ENCODE peak calls at places on chromosome 11, in nine cellular contexts. S is endodermal cell; Y is HL-60; U is esophagus squamous epithelium; M is osteocyte; O is GM12878; V is foreskin fibroblast; P is CD4-positive, alpha-beta T cell; G is fibroblast of villous mesenchyme. W is an unnamed sample.

GRCh38 chr11:119518746-119519382 is 95.9 kb upstream of the THY1 start:
- DNase-seq in S (peak; percentile 92), Y (no peak), U (no peak), M (no peak), O (no peak), V (peak; percentile 57), P (no peak), G (peak; percentile 44), W (no peak)

GRCh38 chr11:61392991-61393595 is 706 bp downstream of the TMEM216 start:
- DNase-seq in S (peak; percentile 60), Y (no peak), U (no peak), M (no peak), O (no peak), V (peak; percentile 38), P (no peak), G (no peak), W (no peak)

GRCh38 chr11:3119141-3119821 is 45.8 kb downstream of the OSBPL5 start:
- DNase-seq in S (no peak), Y (no peak), U (no peak), M (no peak), O (no peak), V (no peak), P (no peak), G (no peak), W (no peak)

GRCh38 chr11:117976445-117976844 is 9.7 kb upstream of the IL10RA start:
- DNase-seq in S (no peak), Y (no peak), U (no peak), M (peak; percentile 44), O (no peak), V (no peak), P (no peak), G (no peak), W (no peak)

GRCh38 chr11:19511066-19511412 is 201.6 kb upstream of the NAV2 start:
- DNase-seq in S (no peak), Y (no peak), U (no peak), M (no peak), O (no peak), V (no peak), P (no peak), G (no peak), W (no peak)

GRCh38 chr11:117670924-117671323 is 126.1 kb downstream of the DSCAML1 start:
- DNase-seq in S (peak; percentile 72), Y (no peak), U (no peak), M (no peak), O (no peak), V (no peak), P (no peak), G (no peak), W (no peak)

GRCh38 chr11:11946180-11946579 is 62.2 kb downstream of the DKK3 start:
- DNase-seq in S (no peak), Y (no peak), U (no peak), M (no peak), O (no peak), V (peak; percentile 53), P (no peak), G (peak; percentile 23), W (no peak)

GRCh38 chr11:111406589-111406988 is 27.5 kb upstream of the POU2AF1 start:
- DNase-seq in S (no peak), Y (no peak), U (no peak), M (no peak), O (no peak), V (no peak), P (no peak), G (no peak), W (no peak)

GRCh38 chr11:62922189-62922589 is 1.0 kb upstream of the CHRM1 start:
- DNase-seq in S (peak; percentile 54), Y (no peak), U (no peak), M (no peak), O (no peak), V (no peak), P (no peak), G (no peak), W (no peak)

GRCh38 chr11:7307836-7308235 is 56.1 kb downstream of the SYT9 start:
- DNase-seq in S (no peak), Y (no peak), U (no peak), M (no peak), O (peak; percentile 21), V (no peak), P (no peak), G (no peak), W (no peak)

GRCh38 chr11:64620286-64620962 is 29.4 kb downstream of the SLC22A12 start:
- DNase-seq in S (no peak), Y (no peak), U (no peak), M (no peak), O (no peak), V (no peak), P (no peak), G (peak; percentile 18), W (no peak)

GRCh38 chr11:62923634-62924411 is 2.7 kb upstream of the CHRM1 start:
- DNase-seq in S (peak; percentile 78), Y (no peak), U (no peak), M (no peak), O (peak; percentile 21), V (peak; percentile 27), P (peak; percentile 28), G (no peak), W (no peak)

GRCh38 chr11:12381875-12382274 is 4.5 kb downstream of the PARVA start:
- DNase-seq in S (no peak), Y (no peak), U (no peak), M (no peak), O (no peak), V (no peak), P (no peak), G (no peak), W (no peak)

GRCh38 chr11:109267293-109268095 is 154.5 kb upstream of the C11orf87 start:
- DNase-seq in S (no peak), Y (peak; percentile 72), U (no peak), M (no peak), O (no peak), V (no peak), P (no peak), G (no peak), W (no peak)

GRCh38 chr11:118528511-118528910 is 1.2 kb downstream of the TTC36 start:
- DNase-seq in S (no peak), Y (no peak), U (no peak), M (no peak), O (no peak), V (no peak), P (no peak), G (no peak), W (no peak)

GRCh38 chr11:3014314-3014938 is 22.3 kb upstream of the NAP1L4 start:
- DNase-seq in S (no peak), Y (no peak), U (no peak), M (no peak), O (no peak), V (no peak), P (peak; percentile 79), G (no peak), W (no peak)

GRCh38 chr11:68036717-68037239 is 2.0 kb upstream of the TCIRG1 start:
- DNase-seq in S (no peak), Y (peak; percentile 84), U (no peak), M (no peak), O (no peak), V (no peak), P (no peak), G (no peak), W (peak; percentile 95)

GRCh38 chr11:802018-802617 is 2.9 kb downstream of the PIDD1 start:
- DNase-seq in S (no peak), Y (no peak), U (no peak), M (no peak), O (no peak), V (no peak), P (no peak), G (no peak), W (no peak)
- TF ChIP-seq CTCF in S (no peak), Y (no peak), U (no peak), M (no peak), O (no peak), V (no peak), P (no peak), G (no peak), W (no peak)

DNA sequence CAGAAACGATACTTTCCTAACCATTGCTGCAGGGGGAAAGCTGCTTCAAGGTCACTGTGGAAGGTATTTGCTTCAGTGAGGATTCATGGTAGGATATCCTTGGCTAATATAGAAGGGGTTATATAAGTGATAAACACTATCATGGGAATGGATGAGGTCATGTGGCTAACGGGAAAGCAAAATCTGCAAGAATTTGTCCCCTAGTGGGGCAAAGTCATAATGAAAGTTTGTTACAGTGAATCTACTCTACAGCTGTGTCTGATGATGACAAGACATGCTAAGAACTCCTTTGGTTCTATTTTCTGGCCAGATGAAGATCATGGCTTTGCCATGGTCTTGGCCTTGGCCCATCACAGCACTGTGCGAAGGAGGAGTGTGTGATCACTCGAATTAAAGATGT is 13.8 kb downstream of the MMP20 start:
- DNase-seq in S (no peak), Y (no peak), U (no peak), M (no peak), O (no peak), V (no peak), P (no peak), G (no peak), W (no peak)
- TF ChIP-seq CTCF in S (no peak), Y (no peak), U (no peak), M (no peak), O (peak; percentile 34), V (no peak), P (no peak), G (no peak), W (no peak)

DNA sequence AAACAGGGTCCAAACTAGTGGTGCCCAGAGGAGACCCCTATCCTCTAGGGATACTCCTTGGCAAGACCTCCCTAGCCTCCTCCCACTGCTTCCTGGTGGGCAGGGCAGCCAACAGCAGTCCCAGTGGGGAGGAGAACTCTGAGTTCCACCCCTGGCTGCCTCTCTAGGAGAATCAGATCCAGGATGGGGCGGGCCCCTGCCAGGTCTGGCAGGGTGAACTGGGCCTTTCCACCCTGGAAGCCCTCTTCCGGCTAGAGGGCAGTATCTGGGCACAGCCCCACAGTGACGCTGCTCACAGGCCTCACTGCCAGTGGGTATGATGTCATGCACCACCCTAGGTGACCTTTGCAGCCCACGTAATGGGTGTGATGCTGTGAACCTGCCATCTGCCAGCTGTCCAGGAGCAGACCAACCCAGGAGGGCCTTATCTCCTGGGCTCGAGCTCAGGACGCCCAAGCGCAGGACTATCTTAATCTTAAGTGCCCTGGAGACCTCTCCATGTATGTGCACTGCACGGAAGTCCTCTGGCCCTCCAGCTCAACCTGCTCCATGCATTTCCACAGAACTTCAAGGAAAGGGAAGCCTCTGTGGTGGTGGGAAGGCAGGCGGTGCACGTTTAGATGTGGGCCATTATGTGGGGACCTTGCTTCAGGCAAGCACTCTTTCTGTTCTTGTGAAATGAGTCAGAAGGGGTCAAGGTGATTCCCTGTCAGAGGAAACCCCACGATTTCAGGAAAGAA is 31.8 kb upstream of the FCHSD2 start:
- DNase-seq in S (no peak), Y (no peak), U (no peak), M (no peak), O (no peak), V (peak; percentile 16), P (no peak), G (no peak), W (no peak)
- TF ChIP-seq CTCF in S (no peak), Y (no peak), U (no peak), M (no peak), O (no peak), V (no peak), P (no peak), G (no peak), W (no peak)

DNA sequence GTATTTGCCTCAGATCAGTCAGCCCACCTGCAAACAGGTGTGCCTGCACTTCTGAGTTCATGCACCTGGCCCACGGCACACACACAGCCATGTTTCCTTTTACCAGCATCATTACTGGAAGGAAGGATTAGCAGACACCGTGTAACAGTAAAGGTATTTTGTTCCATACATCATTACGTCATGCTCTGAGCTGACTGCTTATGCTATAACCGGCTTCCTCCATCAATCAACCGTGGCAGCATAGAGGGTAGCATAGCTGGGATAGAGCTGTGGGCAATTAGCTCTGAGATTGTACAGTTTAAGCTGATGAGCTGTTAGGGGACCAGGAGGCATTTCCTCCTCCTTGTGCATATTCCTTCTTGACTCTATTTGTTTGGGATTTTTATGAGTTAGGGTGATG is 102.4 kb downstream of the ME3 start:
- DNase-seq in S (no peak), Y (no peak), U (no peak), M (no peak), O (no peak), V (no peak), P (no peak), G (no peak), W (no peak)
- TF ChIP-seq CTCF in S (no peak), Y (no peak), U (no peak), M (no peak), O (no peak), V (no peak), P (no peak), G (no peak), W (no peak)

W was measured in CD14-positive monocyte.